ENCODE peak calls at places on chromosomes 13 and 19, in ten cellular contexts. V is PC-3; X is fibroblast of lung; U is AG09309; Y is effector memory CD4-positive, alpha-beta T cell; R is DND-41; S is small intestine; F is adipocyte; E is WERI-Rb-1; O is gastrocnemius medialis. C is an unnamed sample.
A peak's percentile ranks its signal among the peaks of the same experiment; 100 is the strongest.

GRCh38 chr13:93260591-93260990 is 34.0 kb downstream of the GPC6 start:
- DNase-seq in U (no peak), Y (no peak), V (peak; percentile 57), E (no peak), X (peak; percentile 51), F (peak; percentile 49), S (no peak), R (no peak), O (no peak), C (no peak)

GRCh38 chr19:15118789-15119494 is 11.7 kb downstream of the SYDE1 start:
- DNase-seq in U (no peak), V (no peak), R (no peak), X (no peak), S (no peak), O (no peak), E (no peak), Y (no peak), F (no peak), C (no peak)

GRCh38 chr19:31338069-31338767 is 11.0 kb downstream of the TSHZ3 start:
- DNase-seq in Y (no peak), F (peak; percentile 36), V (no peak), S (no peak), X (peak; percentile 88), U (no peak), O (no peak), E (peak; percentile 78), R (peak; percentile 66), C (peak; percentile 67)

GRCh38 chr13:28059214-28059613 is 41.2 kb downstream of the FLT3 start:
- DNase-seq in F (peak; percentile 11), V (peak; percentile 54), X (peak; percentile 18), Y (peak; percentile 11), O (no peak), U (no peak), R (peak; percentile 55), S (peak; percentile 39), E (peak; percentile 69), C (no peak)

GRCh38 chr13:44921931-44922758 is 67.1 kb downstream of the NUFIP1 start:
- DNase-seq in F (peak; percentile 88), V (peak; percentile 91), U (peak; percentile 90), E (no peak), Y (no peak), O (peak; percentile 89), X (peak; percentile 100), S (peak; percentile 52), R (no peak), C (no peak)

GRCh38 chr13:72851678-72852014 is 69.7 kb downstream of the PIBF1 start:
- DNase-seq in X (no peak), O (no peak), E (no peak), F (no peak), U (no peak), V (no peak), Y (no peak), R (peak; percentile 15), S (no peak), C (no peak)

GRCh38 chr13:28603033-28603664 is 55.8 kb upstream of the POMP start:
- DNase-seq in V (no peak), S (no peak), U (no peak), R (no peak), X (no peak), O (no peak), Y (no peak), E (no peak), F (peak; percentile 11), C (no peak)

GRCh38 chr19:21128901-21129698 is 12.7 kb upstream of the ZNF431 start:
- DNase-seq in U (no peak), F (no peak), X (no peak), E (no peak), Y (no peak), R (no peak), O (no peak), S (no peak), V (no peak), C (no peak)

GRCh38 chr13:99033814-99034213 is 56.0 kb upstream of the DOCK9 start:
- DNase-seq in X (peak; percentile 54), E (no peak), V (peak; percentile 48), F (peak; percentile 70), R (no peak), O (no peak), U (no peak), S (peak; percentile 26), Y (no peak), C (no peak)

GRCh38 chr13:46544208-46544607 is 8.8 kb upstream of the LRCH1 start:
- DNase-seq in U (no peak), Y (no peak), S (no peak), R (no peak), V (no peak), X (no peak), E (no peak), O (no peak), F (no peak), C (no peak)

GRCh38 chr13:34340534-34340933 is 522.6 kb downstream of the RFC3 start:
- DNase-seq in O (no peak), S (no peak), V (peak; percentile 85), Y (no peak), R (no peak), X (peak; percentile 47), F (no peak), U (no peak), E (no peak), C (no peak)

DNA sequence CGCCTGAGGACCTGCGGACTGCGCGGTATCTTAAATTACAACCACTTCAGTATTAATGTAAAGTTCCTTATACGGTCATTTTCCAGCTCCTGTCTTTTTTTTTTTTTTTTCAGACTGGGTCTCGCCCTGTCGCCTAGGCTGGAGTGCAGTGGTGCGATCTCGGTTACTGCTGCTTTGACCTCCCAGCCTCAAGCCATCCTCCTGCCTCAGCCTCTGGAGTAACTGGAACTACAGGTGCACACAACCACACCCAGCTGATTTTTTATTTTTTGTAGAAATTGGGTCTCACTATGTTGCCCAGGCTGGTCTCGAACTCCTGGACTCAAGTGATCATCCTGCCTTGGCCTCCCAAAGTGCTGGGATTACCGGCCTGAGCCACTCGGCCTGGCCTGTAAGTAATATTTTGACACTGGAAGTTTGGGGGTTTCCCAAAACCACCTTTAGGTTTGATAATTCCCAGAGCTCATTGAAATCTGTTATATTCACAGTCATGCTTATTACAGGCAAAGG is 406 bp upstream of the EID2B start:
- DNase-seq in O (no peak), V (no peak), R (no peak), S (no peak), Y (no peak), F (no peak), E (no peak), U (no peak), X (no peak), C (no peak)
- H3K4me3 ChIP-seq in O (peak overlapping the region; percentile 78), V (no peak overlapping the region), R (no peak overlapping the region), S (no peak overlapping the region), Y (peak overlapping the region; percentile 84), F (peak overlapping the region; percentile 96), E (peak overlapping the region; percentile 86), U (no peak overlapping the region), X (no peak overlapping the region), C (no peak overlapping the region)

DNA sequence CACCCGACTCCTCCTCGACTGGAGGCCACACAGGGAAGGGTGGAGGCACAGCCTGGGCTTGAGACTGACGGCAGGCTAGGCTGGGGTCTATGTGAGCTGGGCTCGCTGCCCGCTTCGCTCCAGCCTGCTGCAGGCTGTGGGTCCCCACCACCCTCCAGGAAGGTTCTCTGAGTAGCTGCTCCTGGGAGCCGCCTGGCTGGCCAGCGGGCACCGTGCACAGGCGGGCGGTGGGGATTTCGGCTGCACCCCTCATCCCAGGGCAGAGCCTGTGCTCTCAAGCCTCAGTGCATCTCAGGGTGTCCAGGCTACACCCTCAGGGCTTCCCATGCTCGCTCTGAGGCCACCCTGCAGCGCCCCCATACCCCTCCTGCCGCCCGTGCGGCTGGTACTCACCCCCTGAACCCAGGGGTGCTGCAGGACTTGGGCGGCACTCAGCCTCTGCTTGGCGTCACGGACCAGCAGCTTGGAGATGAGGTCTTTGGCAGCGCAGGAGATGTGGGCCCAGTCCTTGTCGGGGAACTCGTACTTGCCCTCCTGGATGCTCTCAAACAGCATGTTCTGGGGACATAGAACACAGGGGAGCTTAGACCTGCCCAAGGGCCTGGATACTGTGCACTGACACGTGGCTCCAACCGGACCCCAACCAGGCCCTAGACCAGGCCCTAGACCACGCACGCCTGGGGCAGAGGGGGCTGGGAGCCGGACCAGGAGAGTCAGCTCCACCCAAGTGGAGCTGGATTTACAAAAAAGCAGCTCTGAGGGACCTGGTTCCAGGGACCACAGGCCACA is 10.2 kb downstream of the MKNK2 start:
- DNase-seq in O (peak; percentile 2), U (no peak), R (no peak), F (no peak), E (peak; percentile 55), V (no peak), Y (no peak), X (no peak), S (no peak), C (no peak)
- H3K4me3 ChIP-seq in O (no peak overlapping the region), U (no peak overlapping the region), R (no peak overlapping the region), F (no peak overlapping the region), E (peak overlapping the region; percentile 52), V (no peak overlapping the region), Y (peak overlapping the region; percentile 44), X (no peak overlapping the region), S (no peak overlapping the region), C (peak overlapping the region; percentile 49)

DNA sequence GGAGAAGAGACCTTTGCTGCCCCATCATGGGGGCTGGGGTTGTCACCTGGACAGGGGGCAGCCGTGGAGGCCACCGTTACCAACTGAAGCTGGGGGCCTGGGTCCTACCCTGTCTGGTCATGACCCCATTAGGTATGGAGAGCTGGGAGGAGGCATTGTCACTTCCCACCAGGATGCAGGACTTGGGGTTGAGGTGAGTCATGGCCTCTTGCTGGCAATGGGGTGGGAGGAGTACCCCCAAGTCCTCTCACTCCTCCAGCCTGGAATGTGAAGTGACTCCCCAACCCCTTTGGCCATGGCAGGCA is 9.0 kb downstream of the EGLN2 start:
- DNase-seq in X (no peak), V (no peak), R (no peak), F (no peak), S (no peak), U (no peak), E (no peak), Y (no peak), O (no peak), C (no peak)
- H3K4me3 ChIP-seq in X (no peak overlapping the region), V (no peak overlapping the region), R (no peak overlapping the region), F (no peak overlapping the region), S (no peak overlapping the region), U (no peak overlapping the region), E (no peak overlapping the region), Y (no peak overlapping the region), O (no peak overlapping the region), C (no peak overlapping the region)

GRCh38 chr19:6588508-6589345 is 2.2 kb downstream of the CD70 start:
- DNase-seq in V (no peak), Y (no peak), X (no peak), F (no peak), R (no peak), E (no peak), S (no peak), U (no peak), O (no peak), C (no peak)

GRCh38 chr19:6590458-6591319 is at the start of gene CD70:
- DNase-seq in R (peak; percentile 66), X (no peak), V (no peak), E (peak; percentile 75), F (no peak), Y (peak; percentile 38), U (no peak), S (no peak), O (no peak), C (no peak)

GRCh38 chr19:6587093-6587820 is 3.7 kb downstream of the CD70 start:
- DNase-seq in R (no peak), E (no peak), V (no peak), S (no peak), U (no peak), O (no peak), Y (no peak), X (peak; percentile 2), F (peak; percentile 23), C (no peak)

GRCh38 chr19:6587998-6588507 is 2.9 kb downstream of the CD70 start:
- DNase-seq in O (no peak), E (no peak), R (no peak), F (no peak), U (no peak), Y (no peak), X (no peak), V (no peak), S (no peak), C (no peak)

GRCh38 chr19:6589711-6590457 is 1.1 kb downstream of the CD70 start:
- DNase-seq in V (no peak), F (no peak), S (no peak), O (no peak), R (no peak), U (no peak), X (no peak), Y (no peak), E (no peak), C (no peak)
- H3K4me3 ChIP-seq in V (peak overlapping the region; percentile 40), F (peak overlapping the region; percentile 23), S (no peak overlapping the region), O (no peak overlapping the region), R (peak overlapping the region; percentile 50), U (no peak overlapping the region), X (no peak overlapping the region), Y (peak overlapping the region; percentile 33), E (peak overlapping the region; percentile 49), C (no peak overlapping the region)

C was measured in heart left ventricle.